ENCODE peak calls at places on chromosomes 6 and 20, in eight cellular contexts. F is body of pancreas, K is hepatocyte, U is psoas muscle, O is aorta, X is ovary, A is uterus, C is Peyer's patch. I is an unnamed sample.

GRCh38 chr20:19583532-19584175 is 174.4 kb upstream of the RIN2 start:
- DNase-seq in U (peak), A (peak), F (peak), O (peak), X (peak), C (peak), K (peak), I (peak)

GRCh38 chr6:78089551-78089950 is 436.7 kb downstream of the MEI4 start:
- DNase-seq in F (no peak), A (no peak), K (no peak), O (no peak), C (no peak), U (no peak), X (no peak), I (no peak)

GRCh38 chr6:127816643-127817042 is 84.2 kb downstream of the THEMIS start:
- DNase-seq in O (no peak), A (no peak), F (no peak), X (no peak), C (no peak), U (no peak), K (no peak), I (no peak)

GRCh38 chr6:93784794-93785757 is 365.7 kb upstream of the EPHA7 start:
- DNase-seq in X (no peak), F (no peak), A (no peak), U (no peak), O (no peak), C (no peak), K (no peak), I (no peak)

GRCh38 chr20:22773326-22773725 is 189.0 kb upstream of the FOXA2 start:
- DNase-seq in A (no peak), C (no peak), X (no peak), U (no peak), F (no peak), K (peak), O (no peak), I (peak)

GRCh38 chr20:24498641-24499040 is 29.2 kb downstream of the SYNDIG1 start:
- DNase-seq in C (no peak), K (no peak), X (no peak), F (no peak), A (no peak), O (no peak), U (no peak), I (no peak)

GRCh38 chr20:41508335-41508734 is 109.8 kb downstream of the CHD6 start:
- DNase-seq in A (no peak), U (no peak), C (no peak), O (no peak), K (no peak), F (no peak), X (no peak), I (peak)

GRCh38 chr6:111990214-111990613 is 63.7 kb upstream of the CCN6 start:
- DNase-seq in O (no peak), F (no peak), X (no peak), U (no peak), C (no peak), K (no peak), A (no peak), I (no peak)

GRCh38 chr20:42027746-42028268 is 409.6 kb upstream of the CHD6 start:
- DNase-seq in U (no peak), C (no peak), A (no peak), X (no peak), O (no peak), F (no peak), K (no peak), I (peak)

GRCh38 chr6:2576499-2576898 is 174.2 kb downstream of the MYLK4 start:
- DNase-seq in F (no peak), A (no peak), X (no peak), O (no peak), U (no peak), K (no peak), C (no peak), I (no peak)

GRCh38 chr6:33702345-33702977 is 9.0 kb downstream of the UQCC2 start:
- DNase-seq in U (no peak), X (no peak), O (no peak), C (peak), K (peak), F (peak), A (no peak), I (peak)

GRCh38 chr6:133315811-133316210 is 74.7 kb downstream of the EYA4 start:
- DNase-seq in X (no peak), U (no peak), K (no peak), C (no peak), A (no peak), F (no peak), O (no peak), I (no peak)

GRCh38 chr20:31881945-31882344 is 11.5 kb downstream of the TTLL9 start:
- DNase-seq in X (no peak), K (no peak), U (no peak), F (no peak), C (no peak), A (no peak), O (no peak), I (no peak)

GRCh38 chr6:33761922-33762629 is 15.4 kb upstream of the IP6K3 start:
- DNase-seq in F (peak), X (peak), U (peak), K (peak), A (peak), O (no peak), C (peak), I (peak)

GRCh38 chr6:47836639-47837038 is 54.8 kb downstream of the OPN5 start:
- DNase-seq in X (no peak), A (no peak), O (no peak), C (no peak), U (no peak), F (no peak), K (no peak), I (no peak)

GRCh38 chr6:41489284-41489851 is 56.8 kb upstream of the FOXP4 start:
- DNase-seq in O (no peak), K (peak), X (no peak), F (no peak), C (no peak), U (peak), A (no peak), I (no peak)

GRCh38 chr20:4985658-4986057 is 15.7 kb downstream of the SLC23A2 start:
- DNase-seq in K (no peak), F (no peak), O (no peak), U (no peak), C (no peak), X (no peak), A (no peak), I (no peak)

GRCh38 chr6:152598858-152599537 is 38.2 kb downstream of the SYNE1 start:
- DNase-seq in X (no peak), K (no peak), F (no peak), A (no peak), U (no peak), C (no peak), O (no peak), I (no peak)

GRCh38 chr20:62980970-62981369 is 25.8 kb downstream of the BHLHE23 start:
- DNase-seq in F (no peak), A (no peak), O (no peak), X (no peak), K (no peak), C (no peak), U (no peak), I (no peak)

GRCh38 chr6:54020311-54020710 is 90.9 kb upstream of the MLIP start:
- DNase-seq in A (no peak), U (no peak), C (no peak), O (no peak), K (no peak), F (no peak), X (no peak), I (peak)

GRCh38 chr6:54018722-54019121 is 92.5 kb upstream of the MLIP start:
- DNase-seq in K (no peak), C (no peak), F (no peak), A (no peak), O (no peak), X (no peak), U (no peak), I (no peak)

GRCh38 chr6:54019860-54020259 is 91.4 kb upstream of the MLIP start:
- DNase-seq in X (no peak), A (no peak), U (no peak), K (no peak), O (no peak), C (no peak), F (no peak), I (no peak)

GRCh38 chr6:54014440-54014839 is 96.8 kb upstream of the MLIP start:
- DNase-seq in C (no peak), F (no peak), A (no peak), X (no peak), O (no peak), K (no peak), U (no peak), I (no peak)

DNA sequence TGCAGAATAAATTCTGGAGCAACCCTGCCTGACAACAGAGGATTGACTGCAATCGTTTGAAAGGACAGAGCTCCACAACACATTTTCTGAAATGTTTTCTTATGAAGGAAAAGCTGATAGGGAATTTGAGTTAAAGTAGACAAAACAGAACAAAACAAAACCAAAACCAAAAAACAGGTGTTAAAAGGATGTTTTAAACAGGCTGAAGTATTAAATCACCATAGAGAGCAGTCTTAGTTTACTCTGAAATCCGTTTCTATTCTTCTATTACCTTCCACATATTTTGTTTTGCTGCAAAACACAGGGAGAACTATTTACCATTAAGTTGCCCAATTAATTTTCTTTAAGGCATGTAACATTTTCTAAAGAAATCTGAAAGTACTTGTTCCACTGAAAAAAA is 93.4 kb upstream of the MLIP start:
- DNase-seq in C (no peak), X (no peak), U (no peak), O (no peak), A (no peak), F (no peak), K (no peak), I (no peak)
- H3K4me3 ChIP-seq in C (no peak), X (no peak), U (peak), O (no peak), A (no peak), F (no peak), K (no peak), I (no peak)

GRCh38 chr6:43667245-43668150 is 20.1 kb downstream of the MRPS18A start:
- DNase-seq in K (peak), X (peak), O (peak), U (peak), C (peak), F (peak), A (peak), I (peak)

GRCh38 chr6:43669050-43669921 is 18.3 kb downstream of the MRPS18A start:
- DNase-seq in F (peak), C (no peak), U (peak), O (peak), X (peak), A (peak), K (peak), I (no peak)

GRCh38 chr6:43669922-43670622 is 17.5 kb downstream of the MRPS18A start:
- DNase-seq in O (peak), A (peak), C (no peak), U (no peak), X (no peak), F (no peak), K (peak), I (no peak)

GRCh38 chr6:43666181-43666920 is 21.2 kb downstream of the MRPS18A start:
- DNase-seq in F (peak), X (no peak), U (no peak), C (no peak), K (no peak), O (peak), A (no peak), I (no peak)

GRCh38 chr6:43668151-43669028 is 19.2 kb downstream of the MRPS18A start:
- DNase-seq in A (peak), C (peak), X (peak), K (peak), U (peak), O (peak), F (peak), I (peak)
- H3K27ac ChIP-seq in A (peak), C (no peak), X (peak), K (peak), U (peak), O (no peak), F (no peak), I (peak)

DNA sequence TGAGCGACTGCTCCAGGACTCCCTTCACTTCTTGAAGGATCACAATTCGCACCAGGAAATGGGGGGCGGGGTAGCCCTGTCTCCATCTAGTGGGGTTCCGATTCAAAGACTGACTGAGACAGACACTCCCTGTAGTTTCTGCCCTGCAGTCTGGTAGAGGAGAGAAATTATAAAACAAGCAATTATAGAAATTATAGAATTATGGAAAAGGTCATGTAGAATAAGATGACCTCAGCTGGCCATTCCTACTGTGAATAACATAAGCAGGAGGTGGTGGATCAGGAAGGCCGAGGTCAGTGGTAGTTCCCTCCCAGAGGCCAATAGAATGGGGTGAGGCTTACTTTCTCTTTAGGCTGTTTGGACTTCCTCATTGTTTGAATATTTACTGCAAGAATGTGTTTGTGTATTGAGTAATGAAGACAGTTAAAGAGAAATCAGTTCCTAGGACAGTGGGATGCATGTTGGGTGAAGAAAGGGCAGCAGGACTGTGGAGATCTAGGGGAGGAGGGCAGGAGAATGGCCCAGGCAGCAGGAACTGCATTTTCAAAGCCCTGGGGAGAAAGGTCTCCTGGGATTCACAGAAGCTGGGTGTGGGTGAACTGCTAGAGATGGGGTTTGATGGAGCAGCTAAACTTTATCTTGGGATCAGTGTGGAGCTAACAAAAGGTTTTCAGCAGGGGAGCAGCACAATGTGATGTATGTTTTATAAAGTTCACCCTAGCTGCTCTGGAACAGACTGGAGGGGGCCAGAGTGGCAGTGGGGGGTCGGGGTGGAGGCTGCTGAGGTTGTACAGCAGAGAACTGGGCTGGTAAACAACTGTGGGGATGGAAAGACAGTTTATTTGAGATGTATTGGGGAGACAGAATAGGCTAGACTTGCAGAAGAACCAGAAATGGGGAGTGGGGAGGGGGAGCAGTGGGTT is 2.1 kb downstream of the ZNF341 start:
- DNase-seq in K (peak), O (no peak), X (no peak), A (no peak), F (peak), C (peak), U (no peak), I (peak)
- H3K4me3 ChIP-seq in K (no peak), O (no peak), X (no peak), A (no peak), F (no peak), C (peak), U (no peak), I (no peak)

DNA sequence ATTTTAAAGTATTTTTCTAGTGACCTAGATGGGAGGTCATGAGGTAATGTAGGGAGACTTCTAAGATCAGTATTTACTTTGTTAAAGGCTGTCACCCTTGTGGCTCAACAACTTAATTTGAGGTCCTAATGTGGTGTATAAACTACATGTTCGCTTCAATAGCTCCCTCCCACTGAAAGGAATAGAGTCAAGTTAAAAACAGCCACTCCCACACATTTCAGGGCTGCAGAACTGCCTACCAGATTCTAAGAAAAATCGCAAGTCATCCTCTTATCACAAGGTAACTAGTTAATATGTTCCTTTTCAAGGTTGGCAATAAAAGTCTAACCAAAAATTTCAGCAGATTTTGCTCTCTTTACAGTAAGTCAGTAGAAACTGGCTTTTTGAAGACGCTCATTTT is 15.1 kb downstream of the GSTA1 start:
- DNase-seq in K (peak), X (no peak), C (no peak), A (no peak), U (no peak), F (peak), O (no peak), I (peak)
- H3K27ac ChIP-seq in K (peak), X (no peak), C (peak), A (no peak), U (no peak), F (peak), O (no peak), I (no peak)

GRCh38 chr6:170287371-170287876 is 3.5 kb downstream of the DLL1 start:
- DNase-seq in K (no peak), O (no peak), X (no peak), C (peak), A (no peak), F (peak), U (peak), I (no peak)
- H3K4me3 ChIP-seq in K (no peak), O (no peak), X (no peak), C (no peak), A (no peak), F (no peak), U (peak), I (no peak)

GRCh38 chr6:106729848-106730247 is 100.5 kb downstream of the QRSL1 start:
- DNase-seq in C (no peak), U (no peak), F (no peak), X (no peak), A (no peak), K (no peak), O (no peak), I (no peak)

GRCh38 chr6:106731144-106731842 is 101.9 kb downstream of the QRSL1 start:
- DNase-seq in X (no peak), C (no peak), F (peak), K (no peak), U (no peak), O (no peak), A (no peak), I (peak)

GRCh38 chr6:106730264-106730663 is 100.9 kb downstream of the QRSL1 start:
- DNase-seq in A (no peak), O (no peak), K (no peak), C (no peak), U (no peak), X (no peak), F (no peak), I (no peak)

GRCh38 chr6:106731843-106732160 is 102.4 kb downstream of the QRSL1 start:
- DNase-seq in F (no peak), C (no peak), K (no peak), O (no peak), U (no peak), A (no peak), X (no peak), I (no peak)

GRCh38 chr6:106730672-106731071 is 101.3 kb downstream of the QRSL1 start:
- DNase-seq in A (no peak), F (peak), K (no peak), U (no peak), O (no peak), C (no peak), X (no peak), I (no peak)
- H3K27ac ChIP-seq in A (no peak), F (peak), K (no peak), U (no peak), O (no peak), C (no peak), X (no peak), I (no peak)

GRCh38 chr6:53044071-53044470 is 21.1 kb upstream of the FBXO9 start:
- DNase-seq in X (no peak), F (no peak), U (no peak), C (no peak), A (no peak), K (peak), O (no peak), I (no peak)
- H3K4me3 ChIP-seq in X (no peak), F (no peak), U (no peak), C (no peak), A (no peak), K (no peak), O (no peak), I (no peak)

I was measured in small intestine.